ENCODE peak calls at places on chromosomes 12 and 14, in seven cellular contexts. G, A, W, C, H, V and O are unnamed samples.

GRCh38 chr12:94261119-94261518 is 112.7 kb downstream of the PLXNC1 start:
- DNase-seq in G (no peak), A (no peak), W (no peak), C (no peak), H (no peak), V (no peak), O (no peak)

GRCh38 chr12:90229771-90230170 is 521.1 kb upstream of the ATP2B1 start:
- DNase-seq in G (no peak), A (no peak), W (no peak), C (no peak), H (no peak), V (no peak), O (no peak)

GRCh38 chr12:94488449-94488848 is 28.8 kb upstream of the CEP83 start:
- DNase-seq in G (no peak), A (no peak), W (no peak), C (no peak), H (no peak), V (no peak), O (no peak)

GRCh38 chr14:94129758-94130414 is 482 bp upstream of the IFI27L2 start:
- DNase-seq in G (no peak), A (no peak), W (no peak), C (no peak), H (no peak), V (no peak), O (no peak)

GRCh38 chr12:9701380-9702154 is 31.3 kb downstream of the CLECL1 start:
- DNase-seq in G (no peak), A (no peak), W (no peak), C (no peak), H (no peak), V (no peak), O (no peak)

GRCh38 chr14:63893701-63894458 is 41.1 kb downstream of the SYNE2 start:
- DNase-seq in G (no peak), A (peak), W (peak), C (peak), H (no peak), V (peak), O (peak)

GRCh38 chr12:48002773-48003218 is 1.5 kb downstream of the COL2A1 start:
- DNase-seq in G (peak), A (peak), W (no peak), C (peak), H (no peak), V (no peak), O (no peak)

GRCh38 chr14:100577986-100578431 is 9.2 kb downstream of the BEGAIN start:
- DNase-seq in G (no peak), A (no peak), W (no peak), C (peak), H (peak), V (no peak), O (no peak)

GRCh38 chr12:129075451-129076208 is 222.4 kb downstream of the GLT1D1 start:
- DNase-seq in G (no peak), A (no peak), W (no peak), C (no peak), H (no peak), V (no peak), O (no peak)

GRCh38 chr12:19515179-19515578 is 75.9 kb downstream of the AEBP2 start:
- DNase-seq in G (no peak), A (no peak), W (no peak), C (no peak), H (no peak), V (no peak), O (no peak)

GRCh38 chr12:62627181-62627580 is 160.6 kb downstream of the MON2 start:
- DNase-seq in G (no peak), A (no peak), W (no peak), C (no peak), H (no peak), V (no peak), O (no peak)

DNA sequence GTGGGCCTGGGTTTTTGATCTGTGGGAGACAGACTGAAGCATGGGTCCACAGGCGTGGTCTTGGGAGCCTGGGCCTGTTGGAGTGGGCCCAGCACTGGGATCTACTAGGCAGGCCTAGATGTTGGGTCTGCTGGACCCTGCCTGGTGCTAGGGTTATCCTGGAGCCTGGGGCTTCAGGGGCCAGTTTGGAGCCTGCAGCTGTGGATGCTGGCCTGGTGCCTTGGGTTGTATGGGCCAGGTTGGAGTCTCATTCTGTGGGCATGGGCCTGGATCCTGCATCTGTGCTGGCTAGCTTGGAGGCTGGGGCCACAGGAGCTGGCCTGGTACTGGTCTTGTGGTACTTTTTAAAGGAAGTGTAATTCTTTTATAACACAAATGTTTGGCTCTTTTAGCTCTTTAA is 68.0 kb downstream of the GPHN start:
- DNase-seq in G (no peak), A (no peak), W (no peak), C (no peak), H (peak), V (no peak), O (no peak)
- H3K4me3 ChIP-seq in G (no peak), A (no peak), W (no peak), C (no peak), H (no peak), V (no peak), O (no peak)

DNA sequence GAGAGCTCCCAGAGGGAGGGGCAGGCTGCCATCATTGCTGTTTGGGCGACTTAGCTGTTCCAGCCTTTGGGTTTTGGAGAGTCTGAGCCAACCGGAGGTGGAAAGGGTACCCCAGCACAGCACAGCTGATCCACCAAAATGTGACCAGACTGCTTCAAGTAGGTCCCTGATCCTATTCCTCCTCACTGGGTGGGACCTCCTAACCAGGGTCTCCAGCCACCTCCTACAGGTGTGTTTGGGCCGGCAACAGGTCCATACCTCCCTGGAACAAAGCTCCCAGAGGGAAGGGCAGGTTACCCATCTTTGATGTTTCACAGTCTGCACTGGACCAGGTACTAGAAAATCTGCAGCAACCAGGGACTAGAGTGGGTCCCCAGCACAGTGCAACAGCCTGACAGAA is 53.8 kb downstream of the CAND1 start:
- DNase-seq in G (no peak), A (no peak), W (no peak), C (no peak), H (no peak), V (no peak), O (no peak)
- TF ChIP-seq CTCF in G (no peak), A (no peak), W (no peak), C (no peak), H (no peak), V (no peak), O (no peak)

GRCh38 chr12:32110417-32110816 is 3.8 kb downstream of the BICD1 start:
- DNase-seq in G (no peak), A (no peak), W (no peak), C (no peak), H (no peak), V (no peak), O (no peak)

GRCh38 chr12:32107376-32108267 is 975 bp downstream of the BICD1 start:
- DNase-seq in G (peak), A (peak), W (no peak), C (no peak), H (no peak), V (no peak), O (no peak)

GRCh38 chr12:32110942-32111341 is 4.3 kb downstream of the BICD1 start:
- DNase-seq in G (no peak), A (no peak), W (no peak), C (no peak), H (no peak), V (no peak), O (no peak)

GRCh38 chr12:32106517-32107366 is at the start of gene BICD1:
- DNase-seq in G (peak), A (peak), W (no peak), C (peak), H (peak), V (peak), O (peak)

DNA sequence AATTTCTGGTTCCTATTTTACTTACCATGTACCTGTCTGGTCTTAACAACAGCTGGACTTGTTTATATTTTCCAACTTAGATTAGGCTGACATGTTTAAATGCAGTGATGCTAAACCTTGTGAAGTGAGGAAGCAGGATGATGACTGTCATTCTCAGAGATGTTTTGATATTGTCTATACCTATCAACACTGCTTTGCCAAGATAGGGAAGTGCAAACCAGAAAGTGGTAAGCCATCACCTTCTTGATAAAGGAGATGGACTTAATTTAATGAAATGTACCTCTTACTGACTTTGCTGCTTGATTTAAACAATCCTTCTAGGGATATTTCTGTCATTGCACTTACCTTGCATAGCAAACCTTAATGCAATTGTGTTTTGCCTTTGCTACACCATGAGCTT is 2.2 kb downstream of the BICD1 start:
- DNase-seq in G (no peak), A (no peak), W (no peak), C (no peak), H (no peak), V (no peak), O (no peak)
- H3K4me3 ChIP-seq in G (no peak), A (no peak), W (peak), C (no peak), H (no peak), V (peak), O (peak)

GRCh38 chr12:80627773-80628172 is 79.7 kb upstream of the MYF6 start:
- DNase-seq in G (no peak), A (no peak), W (peak), C (no peak), H (no peak), V (peak), O (peak)

GRCh38 chr12:80636832-80637231 is 70.6 kb upstream of the MYF6 start:
- DNase-seq in G (no peak), A (no peak), W (no peak), C (peak), H (no peak), V (no peak), O (no peak)

GRCh38 chr12:80634903-80635302 is 72.5 kb upstream of the MYF6 start:
- DNase-seq in G (no peak), A (no peak), W (no peak), C (peak), H (no peak), V (no peak), O (no peak)

GRCh38 chr12:80632835-80633234 is 74.6 kb upstream of the MYF6 start:
- DNase-seq in G (no peak), A (no peak), W (no peak), C (peak), H (no peak), V (no peak), O (no peak)
- TF ChIP-seq CTCF in G (no peak), A (no peak), W (no peak), C (no peak), H (no peak), V (no peak), O (peak)

GRCh38 chr12:88428350-88428749 is 151.9 kb downstream of the KITLG start:
- DNase-seq in G (no peak), A (no peak), W (no peak), C (no peak), H (no peak), V (no peak), O (no peak)
- H3K4me3 ChIP-seq in G (no peak), A (no peak), W (no peak), C (no peak), H (no peak), V (no peak), O (no peak)

GRCh38 chr14:50340045-50340444 is 27.9 kb downstream of the DMAC2L start:
- DNase-seq in G (no peak), A (no peak), W (no peak), C (no peak), H (no peak), V (no peak), O (no peak)

GRCh38 chr14:50339178-50339804 is 27.2 kb downstream of the DMAC2L start:
- DNase-seq in G (no peak), A (no peak), W (no peak), C (no peak), H (no peak), V (no peak), O (no peak)

GRCh38 chr14:50342211-50343080 is 30.3 kb downstream of the DMAC2L start:
- DNase-seq in G (peak), A (peak), W (peak), C (peak), H (no peak), V (no peak), O (peak)

GRCh38 chr14:50338547-50338946 is 26.4 kb downstream of the DMAC2L start:
- DNase-seq in G (no peak), A (no peak), W (no peak), C (no peak), H (no peak), V (no peak), O (no peak)

DNA sequence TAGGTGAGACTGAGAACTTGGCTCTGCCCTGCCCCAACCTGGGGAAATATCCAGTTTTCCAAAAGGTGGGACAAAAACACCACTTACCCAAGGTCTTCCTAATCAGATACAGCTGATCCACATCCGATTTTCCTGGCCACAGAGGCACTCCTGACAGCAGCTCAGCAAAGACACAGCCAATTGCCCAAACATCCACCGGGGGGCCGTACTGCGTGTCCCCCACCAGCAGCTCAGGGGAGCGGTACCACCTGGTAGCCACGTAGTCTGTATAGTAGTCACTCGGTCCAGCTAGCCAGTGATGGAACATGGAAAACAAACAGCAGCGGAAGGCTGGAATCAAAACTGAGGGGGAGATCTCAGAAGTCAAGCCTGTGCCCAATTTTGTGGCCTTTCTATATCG is 28.8 kb downstream of the DMAC2L start:
- DNase-seq in G (no peak), A (no peak), W (no peak), C (no peak), H (no peak), V (no peak), O (no peak)
- TF ChIP-seq CTCF in G (no peak), A (no peak), W (peak), C (no peak), H (no peak), V (peak), O (no peak)

DNA sequence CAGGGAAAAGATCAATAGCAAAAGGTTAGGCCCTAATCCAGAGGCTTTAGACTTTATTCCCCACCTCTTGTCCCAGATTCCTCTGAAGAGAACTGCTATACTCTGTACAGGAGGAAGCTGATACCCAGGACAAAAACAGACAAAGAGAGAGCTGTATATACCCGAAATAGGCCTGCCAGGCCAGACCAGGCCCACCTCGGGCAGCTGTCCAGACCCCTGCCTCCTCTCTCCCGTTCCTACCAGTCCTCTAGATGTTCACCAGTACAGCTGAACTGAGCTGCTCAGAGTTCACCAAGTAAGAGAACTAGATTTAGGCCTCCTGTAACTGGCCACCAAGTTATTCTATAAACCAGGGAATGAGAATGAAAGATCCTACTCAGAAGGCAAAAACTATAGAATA is 4.7 kb downstream of the CHD4 start:
- DNase-seq in G (no peak), A (no peak), W (no peak), C (no peak), H (no peak), V (no peak), O (no peak)
- H3K4me3 ChIP-seq in G (no peak), A (no peak), W (no peak), C (peak), H (no peak), V (no peak), O (no peak)

DNA sequence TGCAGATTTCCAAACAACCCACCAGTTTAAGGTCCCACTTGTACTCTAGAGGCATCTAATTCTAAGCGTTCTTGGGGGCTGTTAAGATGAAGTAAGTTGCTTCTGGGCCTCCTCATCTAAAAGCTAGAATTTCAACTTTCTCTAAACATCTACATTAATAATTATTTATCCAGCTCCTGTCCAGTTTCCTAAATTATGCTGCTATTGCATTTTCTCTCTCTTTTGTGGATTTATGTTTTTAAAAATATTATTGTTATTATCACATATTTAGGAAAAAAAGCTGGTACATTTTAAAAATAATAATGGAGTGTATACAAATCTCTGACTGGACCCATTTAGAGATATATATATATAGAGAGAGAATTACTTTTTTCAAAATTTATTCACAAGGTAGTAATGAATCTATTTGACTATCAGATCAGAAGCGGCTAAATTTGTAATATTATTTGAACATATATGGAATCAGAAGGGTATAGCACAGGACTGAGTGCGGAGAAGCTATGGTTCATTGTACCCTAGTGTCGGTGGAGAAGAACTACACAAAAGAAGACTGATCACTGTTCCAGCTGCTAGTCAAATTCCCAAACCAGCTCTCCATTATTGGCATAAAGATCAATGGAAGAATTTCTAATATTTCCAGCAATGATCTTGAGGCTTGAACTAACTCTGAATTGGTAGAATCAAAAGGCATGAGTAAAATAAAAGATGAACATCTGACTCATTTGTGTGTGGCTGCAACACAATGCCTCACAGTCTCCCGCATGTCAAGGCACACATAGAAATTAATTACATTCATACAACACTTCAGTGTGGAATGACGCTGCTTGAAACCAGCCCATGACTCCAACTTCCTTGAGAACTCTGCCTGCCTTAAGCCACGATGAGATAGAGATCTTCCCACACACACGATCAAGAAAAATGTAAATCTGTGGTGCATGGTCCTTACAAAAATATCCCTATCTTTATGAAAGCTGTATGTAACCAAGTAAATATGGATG is 433.4 kb upstream of the OR4E1 start:
- DNase-seq in G (no peak), A (no peak), W (no peak), C (no peak), H (no peak), V (no peak), O (no peak)
- TF ChIP-seq CTCF in G (no peak), A (no peak), W (no peak), C (no peak), H (no peak), V (no peak), O (no peak)

GRCh38 chr12:132639996-132640520 is 21.5 kb downstream of the P2RX2 start:
- DNase-seq in G (no peak), A (no peak), W (no peak), C (no peak), H (no peak), V (no peak), O (no peak)

GRCh38 chr12:132640936-132641335 is 22.4 kb downstream of the P2RX2 start:
- DNase-seq in G (no peak), A (no peak), W (no peak), C (no peak), H (peak), V (no peak), O (no peak)

GRCh38 chr12:132635076-132635955 is 16.7 kb downstream of the P2RX2 start:
- DNase-seq in G (no peak), A (no peak), W (no peak), C (no peak), H (no peak), V (no peak), O (no peak)

GRCh38 chr12:132638541-132639408 is 20.2 kb downstream of the P2RX2 start:
- DNase-seq in G (no peak), A (no peak), W (peak), C (peak), H (no peak), V (peak), O (no peak)

GRCh38 chr12:132637811-132638210 is 19.2 kb downstream of the P2RX2 start:
- DNase-seq in G (no peak), A (no peak), W (no peak), C (no peak), H (no peak), V (no peak), O (no peak)
- H3K4me3 ChIP-seq in G (no peak), A (no peak), W (no peak), C (no peak), H (no peak), V (no peak), O (no peak)

DNA sequence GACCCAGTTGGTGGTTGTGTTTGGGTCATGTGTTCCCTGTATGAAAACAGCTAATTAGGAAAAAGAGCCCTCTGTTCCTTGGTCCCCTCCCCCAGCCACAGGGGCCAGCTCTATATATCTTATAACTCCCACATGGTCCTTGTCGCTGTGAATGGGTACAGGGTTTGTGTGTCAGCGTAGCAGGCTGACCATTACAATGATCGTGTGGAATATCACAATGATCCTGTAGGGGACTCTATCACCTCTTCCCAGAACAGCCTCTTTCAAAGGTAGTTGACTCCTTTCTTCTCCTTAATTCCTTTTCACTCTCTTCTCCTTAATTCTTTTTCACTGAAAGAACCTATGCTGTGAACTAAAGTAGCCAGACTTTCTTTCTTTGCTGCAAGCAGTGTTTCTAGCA is 51.6 kb upstream of the RIC8B start:
- DNase-seq in G (no peak), A (no peak), W (no peak), C (no peak), H (no peak), V (no peak), O (no peak)
- TF ChIP-seq CTCF in G (no peak), A (no peak), W (no peak), C (no peak), H (no peak), V (no peak), O (no peak)